ENCODE peak calls at places on chromosomes 3 and 15, in four cellular contexts. B, M, U and G are unnamed samples.

GRCh38 chr3:136476280-136476679 is 226.1 kb downstream of the PCCB start:
- DNase-seq in B (no peak), U (no peak), M (peak), G (no peak)

GRCh38 chr3:183590442-183590841 is 34.9 kb upstream of the KLHL6 start:
- DNase-seq in B (no peak), U (no peak), M (no peak), G (no peak)

GRCh38 chr15:76991741-76992645 is 2.9 kb upstream of the PSTPIP1 start:
- DNase-seq in B (peak), U (no peak), M (no peak), G (no peak)

GRCh38 chr15:29054171-29055045 is 168.6 kb downstream of the APBA2 start:
- DNase-seq in B (no peak), M (no peak), U (no peak), G (no peak)

GRCh38 chr3:183933160-183933559 is 48.5 kb upstream of the PARL start:
- DNase-seq in U (no peak), M (no peak), B (no peak), G (no peak)

GRCh38 chr3:46899151-46900006 is 21.9 kb downstream of the PTH1R start:
- DNase-seq in B (no peak), M (no peak), U (no peak), G (no peak)

GRCh38 chr15:75237316-75237982 is 20.7 kb upstream of the GOLGA6C start:
- DNase-seq in M (no peak), U (no peak), B (peak), G (no peak)

GRCh38 chr15:91186892-91187644 is 87.0 kb downstream of the SV2B start:
- DNase-seq in M (peak), B (no peak), U (no peak), G (no peak)

GRCh38 chr15:31148622-31149505 is 47.3 kb upstream of the TRPM1 start:
- DNase-seq in U (no peak), M (no peak), B (no peak), G (no peak)

GRCh38 chr3:59641169-59641914 is 591.5 kb upstream of the CFAP20DC start:
- DNase-seq in U (no peak), M (no peak), B (no peak), G (no peak)

GRCh38 chr3:180332608-180333007 is 269.4 kb upstream of the TTC14 start:
- DNase-seq in B (no peak), U (peak), M (no peak), G (no peak)

GRCh38 chr3:146172586-146172985 is 11.6 kb upstream of the PLOD2 start:
- DNase-seq in M (no peak), B (no peak), U (no peak), G (no peak)

GRCh38 chr3:169478566-169479313 is 184.8 kb downstream of the MECOM start:
- DNase-seq in U (no peak), B (no peak), M (no peak), G (no peak)

GRCh38 chr15:79004336-79004735 is 59.5 kb upstream of the CTSH start:
- DNase-seq in U (peak), B (no peak), M (peak), G (no peak)

GRCh38 chr15:57769266-57769665 is 62.8 kb downstream of the POLR2M start:
- DNase-seq in U (no peak), M (no peak), B (no peak), G (no peak)

GRCh38 chr3:131708216-131708615 is 205.4 kb upstream of the MRPL3 start:
- DNase-seq in M (no peak), U (no peak), B (no peak), G (no peak)

GRCh38 chr3:67947808-67948508 is 293.5 kb upstream of the SUCLG2 start:
- DNase-seq in B (peak), M (peak), U (no peak), G (peak)

GRCh38 chr3:58654466-58654865 is 12.1 kb downstream of the FAM3D start:
- DNase-seq in B (no peak), M (no peak), U (no peak), G (no peak)

GRCh38 chr3:27094721-27095120 is 274.5 kb downstream of the NEK10 start:
- DNase-seq in B (no peak), M (no peak), U (no peak), G (no peak)

GRCh38 chr3:81270603-81271371 is 490.7 kb downstream of the GBE1 start:
- DNase-seq in B (no peak), U (no peak), M (no peak), G (no peak)

GRCh38 chr3:128845119-128845518 is 34.3 kb upstream of the ACAD9 start:
- DNase-seq in M (peak), U (no peak), B (peak), G (no peak)

GRCh38 chr3:97131476-97131875 is 317.1 kb downstream of the EPHA6 start:
- DNase-seq in M (no peak), U (no peak), B (no peak), G (no peak)

GRCh38 chr3:47370887-47371697 is 9.7 kb upstream of the PTPN23 start:
- DNase-seq in U (no peak), M (no peak), B (peak), G (peak)

GRCh38 chr3:45915518-45916231 is 27.6 kb upstream of the CXCR6 start:
- DNase-seq in B (no peak), M (no peak), U (peak), G (no peak)

GRCh38 chr15:33600161-33600560 is 289.4 kb downstream of the RYR3 start:
- DNase-seq in U (no peak), B (no peak), M (no peak), G (no peak)

GRCh38 chr3:108331792-108332191 is 35.4 kb downstream of the HHLA2 start:
- DNase-seq in U (no peak), M (no peak), B (no peak), G (no peak)

GRCh38 chr15:66388057-66388363 is 1.3 kb downstream of the MAP2K1 start:
- DNase-seq in U (no peak), M (no peak), B (no peak), G (no peak)

GRCh38 chr15:85727068-85727467 is 67.7 kb downstream of the KLHL25 start:
- DNase-seq in M (no peak), B (no peak), U (no peak), G (no peak)

GRCh38 chr3:120468635-120469295 is 18.0 kb upstream of the FSTL1 start:
- DNase-seq in M (no peak), B (no peak), U (no peak), G (no peak)

GRCh38 chr15:93730724-93731123 is 500.6 kb upstream of the MCTP2 start:
- DNase-seq in U (no peak), M (no peak), B (peak), G (no peak)

GRCh38 chr3:179867961-179868360 is 168.8 kb downstream of the PEX5L start:
- DNase-seq in B (no peak), U (no peak), M (no peak), G (no peak)

GRCh38 chr15:27495963-27496459 is 525.0 kb downstream of the GABRG3 start:
- DNase-seq in M (no peak), U (no peak), B (no peak), G (no peak)

GRCh38 chr3:147392083-147392916 is 14.0 kb downstream of the ZIC4 start:
- DNase-seq in M (no peak), B (peak), U (no peak), G (peak)
- TF ChIP-seq ATF2 in M (no peak), B (no peak), U (no peak), G (no peak)

GRCh38 chr3:139529624-139530023 is 9.9 kb downstream of the RBP1 start:
- DNase-seq in U (no peak), B (no peak), M (no peak), G (no peak)
- TF ChIP-seq ATF2 in U (no peak), B (no peak), M (no peak), G (no peak)

DNA sequence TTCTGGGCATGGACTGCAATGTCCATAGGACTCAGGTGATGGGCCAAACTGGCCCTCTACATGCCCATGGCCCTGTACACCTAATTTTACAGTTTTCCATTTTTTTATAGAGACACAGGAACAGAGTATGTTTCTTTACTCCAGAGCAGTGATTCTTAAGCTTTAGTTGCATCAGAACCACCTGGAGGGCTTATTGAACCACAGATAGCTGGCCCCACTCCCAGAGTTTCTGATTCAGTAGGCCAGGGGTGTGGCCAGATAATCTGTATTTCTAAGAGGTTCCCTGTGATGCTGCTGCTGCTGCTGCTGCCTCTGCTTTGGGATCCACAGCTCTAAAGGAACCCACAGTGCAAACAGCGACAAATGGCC is 5.1 kb downstream of the RBP1 start:
- DNase-seq in U (no peak), M (no peak), B (no peak), G (no peak)
- TF ChIP-seq ATF2 in U (no peak), M (no peak), B (no peak), G (no peak)

GRCh38 chr3:165159760-165160421 is 36.3 kb downstream of the SLITRK3 start:
- DNase-seq in U (no peak), M (no peak), B (no peak), G (no peak)
- TF ChIP-seq ATF2 in U (no peak), M (no peak), B (no peak), G (no peak)

GRCh38 chr3:134294302-134294925 is 43.8 kb upstream of the RYK start:
- DNase-seq in U (peak), M (no peak), B (no peak), G (peak)
- TF ChIP-seq ATF2 in U (peak), M (no peak), B (no peak), G (no peak)

GRCh38 chr3:160948273-160948672 is 156.9 kb downstream of the B3GALNT1 start:
- DNase-seq in M (peak), U (no peak), B (no peak), G (no peak)
- TF ChIP-seq ATF2 in M (peak), U (no peak), B (no peak), G (no peak)

DNA sequence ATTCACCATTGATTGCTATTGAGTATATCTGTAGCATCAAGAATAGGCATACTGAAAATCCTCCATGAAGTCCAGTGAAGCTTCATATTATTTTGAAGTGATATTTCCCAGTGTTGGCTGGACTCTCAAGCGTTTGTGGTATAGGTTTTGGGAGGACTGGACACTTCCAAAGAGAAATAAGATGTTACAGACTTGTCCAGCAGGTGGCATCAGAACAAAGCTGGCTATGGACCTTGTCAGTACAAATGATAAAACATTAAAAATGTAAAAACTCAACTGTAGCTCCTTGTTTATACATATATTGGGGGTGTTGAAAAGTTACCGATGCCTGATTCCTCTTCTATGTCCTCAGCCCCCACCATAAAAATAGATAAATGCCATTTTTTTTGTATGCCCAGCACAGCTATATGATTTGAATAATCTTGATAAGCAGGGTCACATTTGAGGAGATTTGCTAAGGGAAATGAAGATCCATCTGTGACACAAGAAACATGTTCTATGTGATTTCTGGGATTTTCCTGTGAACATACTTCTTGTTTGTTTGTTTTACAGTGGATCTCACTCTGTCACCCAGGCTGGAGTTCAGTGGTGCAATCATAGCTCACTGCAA is 54.5 kb upstream of the GOLGA6B start:
- DNase-seq in U (no peak), B (no peak), M (peak), G (no peak)
- TF ChIP-seq ATF2 in U (no peak), B (no peak), M (no peak), G (no peak)